ENCODE peak calls at places on chromosomes 6 and 20, in six cellular contexts. I is neural crest cell, O is WTC11, F is WERI-Rb-1, V is fibroblast of lung, L is glutamatergic neuron. Y is an unnamed sample.

GRCh38 chr6:26031151-26031594 is 56.1 kb upstream of the HFE start:
- DNase-seq in L (no peak), O (no peak), V (no peak), F (no peak), I (no peak), Y (no peak)

GRCh38 chr6:84774174-84775158 is 10.1 kb upstream of the TBX18 start:
- DNase-seq in I (peak), O (peak), V (no peak), L (peak), F (peak), Y (peak)

GRCh38 chr20:63738687-63739128 is 868 bp upstream of the SLC2A4RG start:
- DNase-seq in I (peak), O (peak), F (peak), L (peak), V (peak), Y (peak)

GRCh38 chr20:43722153-43722505 is 4.7 kb downstream of the GTSF1L start:
- DNase-seq in I (no peak), V (no peak), F (no peak), O (no peak), L (no peak), Y (no peak)

GRCh38 chr20:58017237-58017969 is 211.1 kb downstream of the ANKRD60 start:
- DNase-seq in V (no peak), L (no peak), I (peak), F (no peak), O (no peak), Y (no peak)

GRCh38 chr6:69820018-69820417 is 23.2 kb upstream of the LMBRD1 start:
- DNase-seq in V (no peak), F (no peak), L (no peak), O (no peak), I (no peak), Y (no peak)

GRCh38 chr6:22737331-22737730 is 168.0 kb downstream of the HDGFL1 start:
- DNase-seq in V (peak), L (peak), I (peak), O (peak), F (peak), Y (peak)

GRCh38 chr6:152575186-152575585 is 62.0 kb downstream of the SYNE1 start:
- DNase-seq in I (no peak), O (no peak), F (no peak), L (no peak), V (no peak), Y (no peak)

GRCh38 chr6:127832381-127832780 is 68.5 kb downstream of the THEMIS start:
- DNase-seq in V (no peak), F (no peak), I (no peak), O (no peak), L (no peak), Y (no peak)

GRCh38 chr6:149990109-149990671 is 26.4 kb downstream of the ULBP1 start:
- DNase-seq in I (no peak), V (no peak), F (no peak), L (no peak), O (no peak), Y (no peak)

GRCh38 chr6:77880501-77880900 is 227.7 kb downstream of the MEI4 start:
- DNase-seq in I (no peak), O (no peak), L (no peak), V (no peak), F (no peak), Y (no peak)

GRCh38 chr6:55758156-55758942 is 117.0 kb downstream of the BMP5 start:
- DNase-seq in O (no peak), V (peak), L (no peak), I (no peak), F (no peak), Y (no peak)

GRCh38 chr20:48738399-48739304 is 89.1 kb downstream of the PREX1 start:
- DNase-seq in I (no peak), O (no peak), V (no peak), L (no peak), F (no peak), Y (no peak)

GRCh38 chr6:797479-798077 is 104.6 kb upstream of the EXOC2 start:
- DNase-seq in O (peak), F (peak), L (no peak), I (peak), V (peak), Y (peak)

GRCh38 chr6:1014431-1014807 is 297.5 kb upstream of the FOXQ1 start:
- DNase-seq in V (no peak), L (no peak), F (no peak), I (no peak), O (no peak), Y (no peak)

GRCh38 chr6:117328005-117328389 is 62.6 kb downstream of the VGLL2 start:
- DNase-seq in O (no peak), I (no peak), L (no peak), F (no peak), V (no peak), Y (no peak)

GRCh38 chr20:49697071-49697470 is 16.6 kb downstream of the B4GALT5 start:
- DNase-seq in F (no peak), L (no peak), I (no peak), V (no peak), O (no peak), Y (no peak)

GRCh38 chr20:24764027-24764797 is 184.9 kb upstream of the CST7 start:
- DNase-seq in O (no peak), L (no peak), I (no peak), F (no peak), V (no peak), Y (no peak)

GRCh38 chr20:50526403-50526989 is 16.3 kb downstream of the PTPN1 start:
- DNase-seq in V (peak), O (no peak), L (no peak), I (no peak), F (peak), Y (no peak)

GRCh38 chr6:6057442-6058053 is 50.8 kb upstream of the NRN1 start:
- DNase-seq in L (no peak), F (peak), I (no peak), O (no peak), V (peak), Y (no peak)

GRCh38 chr6:155224031-155224451 is 39.8 kb upstream of the CLDN20 start:
- DNase-seq in F (no peak), O (no peak), V (peak), I (no peak), L (no peak), Y (no peak)

GRCh38 chr6:158629376-158630221 is 14.9 kb downstream of the DYNLT1 start:
- DNase-seq in L (peak), V (no peak), O (peak), F (peak), I (no peak), Y (no peak)
- TF ChIP-seq CTCF in L (no peak), V (no peak), O (no peak), F (peak), I (no peak), Y (peak)

DNA sequence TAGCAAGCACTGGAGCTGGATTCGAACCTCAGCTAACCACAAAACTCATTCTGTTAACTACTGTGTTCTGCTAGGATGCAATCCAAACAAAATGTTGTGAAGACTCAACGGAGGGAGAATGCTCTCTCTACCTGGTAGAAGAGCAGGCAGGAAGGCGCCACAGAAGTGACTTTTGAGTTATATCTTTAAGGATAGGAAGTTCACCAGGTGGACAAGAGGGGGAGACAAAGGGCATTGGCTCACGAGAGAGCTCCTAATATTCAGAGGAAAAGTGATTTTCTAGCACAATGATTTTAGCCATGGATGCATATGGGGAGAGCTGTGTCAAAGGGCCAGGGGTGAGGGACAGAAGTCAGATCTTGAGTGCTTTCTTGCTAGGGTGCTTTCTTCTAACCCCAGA is 108.4 kb upstream of the MAFB start:
- DNase-seq in I (no peak), O (no peak), V (peak), F (no peak), L (no peak), Y (no peak)
- TF ChIP-seq CTCF in I (peak), O (peak), V (peak), F (peak), L (peak), Y (peak)

DNA sequence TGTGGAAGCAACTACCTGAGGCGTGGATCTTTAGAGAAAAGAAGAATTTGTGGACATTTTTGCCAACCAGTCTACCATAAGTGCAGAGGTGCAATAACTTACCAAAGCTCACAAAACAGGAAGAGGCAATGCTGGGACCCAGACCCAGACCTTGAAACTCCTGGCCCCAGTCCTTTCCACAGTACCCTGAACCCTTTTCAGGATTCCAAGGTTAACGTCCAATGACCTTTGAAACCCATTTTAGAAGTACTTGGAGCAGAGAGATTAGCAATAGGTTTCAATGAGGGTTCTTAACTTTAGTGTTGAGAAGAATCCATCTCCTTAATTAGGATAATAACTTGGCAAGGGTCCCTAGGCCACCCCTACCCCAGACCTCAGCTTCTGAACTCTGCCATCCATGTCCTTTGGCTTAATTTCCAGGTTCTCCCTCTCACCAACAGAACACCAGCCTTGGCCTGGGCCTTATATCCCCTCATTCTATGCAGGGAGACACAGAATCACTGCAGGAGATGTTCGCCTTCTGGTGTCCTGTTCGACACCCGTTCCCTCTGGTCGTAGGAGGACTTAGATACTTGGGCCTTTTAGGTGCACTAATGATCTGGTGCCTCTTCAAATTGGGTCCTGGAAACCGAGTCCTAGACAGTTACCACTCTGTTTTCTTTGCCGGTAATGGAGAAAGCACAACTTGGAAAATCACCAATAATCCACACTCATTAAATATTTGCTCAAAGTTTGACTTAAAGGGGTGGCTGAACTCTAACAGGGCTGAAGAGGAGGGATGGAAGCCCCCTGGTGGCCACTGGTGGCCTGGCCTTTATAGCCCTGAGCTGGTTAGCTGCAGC is 40.6 kb downstream of the ISM1 start:
- DNase-seq in F (peak), V (peak), L (peak), I (peak), O (peak), Y (peak)
- TF ChIP-seq CTCF in F (peak), V (peak), L (peak), I (peak), O (peak), Y (peak)

GRCh38 chr6:79669766-79670165 is 38.6 kb downstream of the SH3BGRL2 start:
- DNase-seq in V (no peak), O (no peak), F (no peak), L (no peak), I (no peak), Y (no peak)
- TF ChIP-seq CTCF in V (no peak), O (no peak), F (no peak), L (no peak), I (no peak), Y (no peak)

GRCh38 chr20:44750081-44750805 is 4.6 kb downstream of the KCNK15 start:
- DNase-seq in O (peak), F (no peak), V (no peak), L (no peak), I (no peak), Y (no peak)
- TF ChIP-seq CTCF in O (peak), F (peak), V (no peak), L (no peak), I (peak), Y (no peak)

GRCh38 chr6:8047466-8048292 is 16.5 kb downstream of the BLOC1S5 start:
- DNase-seq in I (no peak), F (no peak), L (no peak), V (peak), O (no peak), Y (no peak)
- TF ChIP-seq CTCF in I (no peak), F (no peak), L (no peak), V (no peak), O (no peak), Y (no peak)

DNA sequence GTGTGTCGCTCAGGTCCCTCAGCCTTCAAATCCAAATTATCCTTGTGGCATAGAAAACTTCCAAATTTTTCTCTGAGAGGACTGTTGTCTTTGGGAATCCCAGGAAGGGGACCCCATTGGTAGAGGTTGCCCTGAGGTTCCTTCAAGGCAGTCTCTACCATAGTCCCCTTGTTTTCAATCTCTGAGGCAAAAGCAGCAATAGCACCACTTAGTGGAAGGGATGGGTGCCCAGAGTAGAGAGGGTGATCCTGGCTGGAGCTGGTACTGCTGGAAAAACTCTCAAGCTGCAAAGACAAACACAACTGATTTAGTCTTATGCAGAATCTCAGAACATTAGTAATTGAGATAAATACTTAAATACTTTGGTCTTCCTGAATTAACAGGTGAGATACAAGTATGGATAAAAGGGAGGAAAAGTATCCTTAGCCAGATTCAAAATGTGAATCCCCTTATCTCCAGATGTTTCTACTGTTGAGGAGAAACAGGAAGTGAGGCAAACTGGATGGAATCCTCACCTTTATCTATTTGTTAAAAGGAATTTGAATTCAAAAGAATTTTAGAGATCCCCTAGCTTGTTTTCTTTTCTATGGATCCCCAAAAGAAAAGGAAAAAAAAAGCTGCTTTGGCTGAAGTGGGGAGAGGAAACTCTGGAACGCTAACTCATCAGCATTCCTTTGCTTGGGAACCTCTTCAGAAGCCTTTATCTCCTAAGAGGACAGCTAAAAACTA is 13.4 kb downstream of the ZNF318 start:
- DNase-seq in I (no peak), L (no peak), O (peak), F (no peak), V (peak), Y (no peak)
- TF ChIP-seq CTCF in I (no peak), L (no peak), O (no peak), F (peak), V (no peak), Y (peak)

GRCh38 chr6:121791396-121792315 is 356.2 kb downstream of the GJA1 start:
- DNase-seq in F (no peak), V (peak), L (no peak), I (no peak), O (peak), Y (no peak)
- TF ChIP-seq CTCF in F (no peak), V (no peak), L (peak), I (no peak), O (no peak), Y (no peak)

Y was measured in BE2C.